ENCODE peak calls at places on chromosomes 7 and 10, in four cellular contexts. R, G, C and N are unnamed samples.

GRCh38 chr10:101818958-101819633 is 852 bp upstream of the OGA start:
- DNase-seq in R (peak; percentile 41), G (no peak), C (no peak), N (peak; percentile 76)

GRCh38 chr10:75003891-75004290 is 107.6 kb upstream of the SAMD8 start:
- DNase-seq in R (no peak), G (no peak), C (no peak), N (no peak)

GRCh38 chr7:85185355-85186082 is 1.3 kb downstream of the SEMA3D start:
- DNase-seq in R (no peak), G (peak; percentile 71), C (no peak), N (no peak)

GRCh38 chr7:24959735-24960485 is 20.1 kb downstream of the OSBPL3 start:
- DNase-seq in R (no peak), G (no peak), C (no peak), N (no peak)

GRCh38 chr10:89091501-89091900 is 100.9 kb downstream of the FAS start:
- DNase-seq in R (no peak), G (no peak), C (no peak), N (no peak)

GRCh38 chr7:44099669-44100068 is 4.5 kb upstream of the AEBP1 start:
- DNase-seq in R (no peak), G (no peak), C (no peak), N (no peak)

GRCh38 chr10:105691811-105692210 is 1050.7 kb downstream of the SORCS3 start:
- DNase-seq in R (no peak), G (no peak), C (no peak), N (no peak)

GRCh38 chr10:102644066-102644645 is at the start of gene TRIM8:
- DNase-seq in R (peak; percentile 49), G (peak; percentile 65), C (no peak), N (peak; percentile 55)

GRCh38 chr10:128716181-128716580 is 590.0 kb upstream of the MKI67 start:
- DNase-seq in R (no peak), G (no peak), C (no peak), N (no peak)

GRCh38 chr7:6553460-6554044 is 2.3 kb upstream of the GRID2IP start:
- DNase-seq in R (no peak), G (no peak), C (no peak), N (no peak)

GRCh38 chr10:1369197-1369596 is 313.0 kb downstream of the WDR37 start:
- DNase-seq in R (no peak), G (peak; percentile 49), C (no peak), N (no peak)

GRCh38 chr7:47264021-47264651 is 317.8 kb downstream of the TNS3 start:
- DNase-seq in R (no peak), G (no peak), C (no peak), N (no peak)

GRCh38 chr7:831596-832291 is 532 bp upstream of the SUN1 start:
- DNase-seq in R (peak; percentile 71), G (no peak), C (peak; percentile 64), N (peak; percentile 35)

GRCh38 chr7:100489824-100490223 is 6.1 kb downstream of the NYAP1 start:
- DNase-seq in R (peak; percentile 98), G (peak; percentile 81), C (no peak), N (peak; percentile 89)

GRCh38 chr7:71329030-71329668 is 197.2 kb downstream of the GALNT17 start:
- DNase-seq in R (no peak), G (no peak), C (no peak), N (no peak)

GRCh38 chr10:77872947-77873557 is 53.5 kb downstream of the DLG5 start:
- DNase-seq in R (no peak), G (no peak), C (no peak), N (no peak)

GRCh38 chr10:20598590-20598989 is 298.5 kb downstream of the NEBL start:
- DNase-seq in R (no peak), G (no peak), C (no peak), N (no peak)

GRCh38 chr7:12888727-12889126 is 201.3 kb downstream of the ARL4A start:
- DNase-seq in R (no peak), G (no peak), C (no peak), N (no peak)

GRCh38 chr7:55438765-55439525 is 73.8 kb downstream of the LANCL2 start:
- DNase-seq in R (no peak), G (no peak), C (no peak), N (no peak)

GRCh38 chr7:2525161-2525930 is 5.8 kb downstream of the LFNG start:
- DNase-seq in R (no peak), G (no peak), C (no peak), N (no peak)

GRCh38 chr7:35792472-35793224 is 8.2 kb upstream of the SEPTIN7 start:
- DNase-seq in R (no peak), G (no peak), C (no peak), N (no peak)

GRCh38 chr10:6030217-6030616 is 31.9 kb downstream of the IL2RA start:
- DNase-seq in R (no peak), G (no peak), C (no peak), N (no peak)
- TF ChIP-seq CBX5 in R (peak; percentile 77), G (no peak), C (no peak), N (no peak)

DNA sequence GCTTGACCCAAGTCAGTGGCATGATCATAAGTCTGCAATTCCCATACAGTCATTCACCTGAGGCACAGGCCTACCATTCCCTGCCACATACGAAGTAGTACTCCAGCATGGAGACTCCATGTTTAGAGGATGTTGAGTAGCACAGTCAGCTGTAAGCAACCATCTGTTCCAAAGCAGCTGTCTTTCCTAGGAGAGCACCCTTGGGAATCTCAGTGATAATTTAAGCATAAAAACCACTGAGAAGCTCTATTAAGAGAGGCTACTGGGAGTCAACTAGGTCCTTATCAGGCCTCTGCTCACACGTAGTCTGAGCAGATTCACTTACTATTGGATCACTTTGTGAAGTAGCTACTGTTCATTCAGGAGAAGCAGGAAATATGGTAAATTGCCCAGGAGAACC is 61.6 kb upstream of the UNC5B start:
- DNase-seq in R (no peak), G (no peak), C (no peak), N (no peak)
- TF ChIP-seq CBX5 in R (no peak), G (no peak), C (no peak), N (no peak)

GRCh38 chr7:130069978-130070899 is at the start of gene KLHDC10:
- DNase-seq in R (peak; percentile 100), G (peak; percentile 95), C (peak; percentile 97), N (peak; percentile 97)
- TF ChIP-seq CBX5 in R (peak; percentile 44), G (no peak), C (peak; percentile 71), N (peak; percentile 70)

GRCh38 chr10:48603421-48604038 is 1.3 kb downstream of the ARHGAP22 start:
- DNase-seq in R (no peak), G (peak; percentile 41), C (no peak), N (no peak)
- TF ChIP-seq CBX5 in R (no peak), G (no peak), C (no peak), N (no peak)